ENCODE peak calls at places on chromosomes 4 and X, in eight cellular contexts. G is heart right ventricle, O is Peyer's patch, C is left ventricle myocardium inferior, V is uterus, X is Calu3, I is astrocyte of the spinal cord, S is foreskin fibroblast. L is an unnamed sample.

GRCh38 chr4:68797618-68798017 is 18.2 kb upstream of the UGT2B10 start:
- DNase-seq in G (no peak), O (no peak), C (no peak), V (no peak), X (no peak), I (no peak), S (no peak), L (no peak)

GRCh38 chrX:72641601-72642000 is 69.0 kb upstream of the HDAC8 start:
- DNase-seq in G (no peak), O (no peak), C (no peak), V (no peak), X (no peak), I (no peak), S (no peak), L (no peak)

GRCh38 chrX:46587158-46587557 is 13.6 kb downstream of the CHST7 start:
- DNase-seq in G (no peak), O (no peak), C (no peak), V (peak), X (no peak), I (peak), S (peak), L (peak)

GRCh38 chrX:65924938-65925507 is 114.9 kb downstream of the VSIG4 start:
- DNase-seq in G (no peak), O (no peak), C (no peak), V (no peak), X (no peak), I (no peak), S (no peak), L (no peak)

GRCh38 chr4:68717999-68718398 is 47.5 kb upstream of the UGT2B15 start:
- DNase-seq in G (no peak), O (no peak), C (no peak), V (no peak), X (no peak), I (no peak), S (no peak), L (no peak)

GRCh38 chr4:5050520-5050955 is 742 bp upstream of the STK32B start:
- DNase-seq in G (peak), O (peak), C (peak), V (peak), X (peak), I (peak), S (peak), L (peak)

GRCh38 chrX:153598541-153599191 is at the start of gene CCNQ:
- DNase-seq in G (peak), O (peak), C (no peak), V (no peak), X (peak), I (peak), S (peak), L (peak)

GRCh38 chrX:2642146-2642545 is 48.9 kb upstream of the CD99 start:
- DNase-seq in G (no peak), O (no peak), C (no peak), V (no peak), X (no peak), I (no peak), S (no peak), L (no peak)

GRCh38 chrX:7596822-7597221 is 246.1 kb upstream of the VCX start:
- DNase-seq in G (no peak), O (no peak), C (no peak), V (no peak), X (no peak), I (no peak), S (no peak), L (no peak)

GRCh38 chr4:69057620-69058409 is 38.5 kb upstream of the UGT2B7 start:
- DNase-seq in G (no peak), O (no peak), C (no peak), V (no peak), X (peak), I (peak), S (peak), L (no peak)

GRCh38 chrX:2710041-2710471 is 19.0 kb downstream of the CD99 start:
- DNase-seq in G (no peak), O (no peak), C (no peak), V (no peak), X (no peak), I (peak), S (peak), L (peak)

GRCh38 chr4:182874946-182875345 is 42.2 kb downstream of the DCTD start:
- DNase-seq in G (no peak), O (no peak), C (no peak), V (no peak), X (no peak), I (no peak), S (no peak), L (no peak)

GRCh38 chr4:92234393-92235176 is 69.2 kb upstream of the GRID2 start:
- DNase-seq in G (no peak), O (no peak), C (no peak), V (no peak), X (peak), I (peak), S (peak), L (no peak)

GRCh38 chrX:115229337-115229991 is 4.4 kb downstream of the LRCH2 start:
- DNase-seq in G (no peak), O (no peak), C (no peak), V (no peak), X (no peak), I (no peak), S (peak), L (no peak)

GRCh38 chrX:94053575-94053974 is 379.6 kb downstream of the FAM133A start:
- DNase-seq in G (no peak), O (no peak), C (no peak), V (no peak), X (no peak), I (no peak), S (no peak), L (no peak)

GRCh38 chr4:108113229-108113628 is 55.5 kb downstream of the LEF1 start:
- DNase-seq in G (no peak), O (peak), C (no peak), V (no peak), X (no peak), I (no peak), S (no peak), L (peak)

GRCh38 chrX:55167124-55167523 is 53.0 kb upstream of the PAGE5 start:
- DNase-seq in G (no peak), O (no peak), C (no peak), V (no peak), X (peak), I (no peak), S (peak), L (no peak)

GRCh38 chrX:17082831-17083230 is 136.4 kb downstream of the REPS2 start:
- DNase-seq in G (no peak), O (no peak), C (no peak), V (no peak), X (no peak), I (no peak), S (peak), L (no peak)
- TF ChIP-seq CTCF in G (no peak), O (no peak), C (no peak), V (no peak), X (no peak), I (no peak), S (no peak), L (no peak)

GRCh38 chr4:6682862-6683590 is 10.7 kb upstream of the S100P start:
- DNase-seq in G (no peak), O (no peak), C (no peak), V (no peak), X (no peak), I (no peak), S (no peak), L (no peak)

GRCh38 chr4:6676722-6677558 is 16.7 kb upstream of the S100P start:
- DNase-seq in G (no peak), O (no peak), C (no peak), V (no peak), X (no peak), I (no peak), S (no peak), L (no peak)

GRCh38 chr4:6680372-6681034 is 13.2 kb upstream of the S100P start:
- DNase-seq in G (no peak), O (no peak), C (no peak), V (no peak), X (no peak), I (no peak), S (no peak), L (no peak)

GRCh38 chr4:6684656-6685055 is 9.0 kb upstream of the S100P start:
- DNase-seq in G (no peak), O (no peak), C (no peak), V (no peak), X (no peak), I (no peak), S (no peak), L (no peak)

DNA sequence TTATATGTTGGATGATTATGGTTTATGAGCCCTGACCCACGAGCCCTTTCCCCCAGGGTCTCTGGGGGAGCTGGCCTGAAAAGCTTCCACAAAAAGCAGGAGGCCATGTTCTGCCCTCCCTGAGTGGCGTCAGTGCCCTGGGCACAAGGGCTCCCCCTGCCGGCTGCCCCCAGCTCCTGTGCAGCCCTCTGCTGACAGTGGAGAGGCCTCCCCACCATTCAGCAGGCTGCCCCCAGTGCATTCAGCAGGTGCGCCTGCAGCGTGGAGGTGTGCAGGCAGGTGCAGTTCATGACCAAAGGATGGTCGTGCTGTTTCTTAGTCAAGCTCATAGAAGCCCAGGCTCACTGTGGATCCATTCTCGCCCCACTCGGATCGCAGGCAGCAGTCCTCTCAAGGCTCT is 12.5 kb upstream of the S100P start:
- DNase-seq in G (no peak), O (no peak), C (no peak), V (no peak), X (peak), I (no peak), S (no peak), L (no peak)
- TF ChIP-seq CTCF in G (no peak), O (no peak), C (no peak), V (no peak), X (peak), I (no peak), S (no peak), L (no peak)

GRCh38 chr4:38080575-38080974 is 120.4 kb downstream of the PTTG2 start:
- DNase-seq in G (no peak), O (no peak), C (no peak), V (no peak), X (no peak), I (no peak), S (no peak), L (no peak)

GRCh38 chr4:38085394-38086150 is 125.4 kb downstream of the PTTG2 start:
- DNase-seq in G (no peak), O (no peak), C (no peak), V (no peak), X (no peak), I (no peak), S (no peak), L (no peak)

GRCh38 chr4:38080061-38080531 is 119.9 kb downstream of the PTTG2 start:
- DNase-seq in G (no peak), O (no peak), C (no peak), V (no peak), X (no peak), I (no peak), S (no peak), L (no peak)

GRCh38 chr4:38084984-38085383 is 124.8 kb downstream of the PTTG2 start:
- DNase-seq in G (no peak), O (no peak), C (no peak), V (no peak), X (no peak), I (no peak), S (no peak), L (no peak)

GRCh38 chr4:38082424-38083374 is 122.5 kb downstream of the PTTG2 start:
- DNase-seq in G (no peak), O (no peak), C (no peak), V (no peak), X (no peak), I (peak), S (peak), L (no peak)
- TF ChIP-seq CTCF in G (no peak), O (no peak), C (no peak), V (no peak), X (no peak), I (no peak), S (no peak), L (no peak)

GRCh38 chrX:10326578-10326977 is 169.8 kb downstream of the CLCN4 start:
- DNase-seq in G (no peak), O (no peak), C (no peak), V (no peak), X (peak), I (no peak), S (peak), L (no peak)
- TF ChIP-seq CTCF in G (peak), O (no peak), C (peak), V (peak), X (no peak), I (peak), S (peak), L (no peak)

DNA sequence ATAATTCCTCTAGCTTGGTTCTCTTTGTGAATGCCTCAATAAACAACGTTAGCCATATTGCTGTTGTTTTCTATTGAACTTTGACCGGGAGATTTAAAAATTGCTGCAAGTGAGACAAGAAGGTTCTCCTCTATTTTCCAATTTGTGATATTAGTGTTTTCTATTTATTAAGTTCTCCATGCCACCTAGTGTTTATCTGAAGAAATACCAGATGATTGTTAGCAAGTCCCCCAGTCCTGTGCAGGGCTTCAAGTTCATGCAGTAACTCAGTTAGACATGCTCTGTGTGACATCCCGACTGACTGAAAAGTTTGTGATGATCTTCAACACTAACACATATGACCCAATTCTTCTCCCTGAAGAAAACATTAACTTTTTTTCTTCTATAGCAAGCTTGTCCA is 31.5 kb upstream of the TFDP3 start:
- DNase-seq in G (no peak), O (no peak), C (no peak), V (no peak), X (no peak), I (no peak), S (no peak), L (no peak)
- TF ChIP-seq CTCF in G (no peak), O (no peak), C (peak), V (no peak), X (no peak), I (no peak), S (no peak), L (no peak)

L was measured in activated CD8-positive, alpha-beta T cell treated with anti-CD3 and anti-CD28 coated beads for 36 hours.